ENCODE peak calls at places on chromosomes 4 and X, in five cellular contexts. E, H, J, N and O are unnamed samples.

GRCh38 chr4:72568959-72569718 is at the start of gene ADAMTS3:
- DNase-seq in E (peak), H (peak), J (peak), N (no peak), O (peak)

GRCh38 chrX:118370921-118371624 is 25.2 kb downstream of the WDR44 start:
- DNase-seq in E (peak), H (peak), J (no peak), N (peak), O (peak)

GRCh38 chrX:276588-277171 is 4.5 kb upstream of the PLCXD1 start:
- DNase-seq in E (peak), H (peak), J (no peak), N (peak), O (peak)

GRCh38 chr4:40150932-40151331 is 45.9 kb upstream of the RHOH start:
- DNase-seq in E (peak), H (no peak), J (no peak), N (no peak), O (no peak)

GRCh38 chrX:46758956-46759644 is at the start of gene SLC9A7:
- DNase-seq in E (peak), H (peak), J (peak), N (peak), O (peak)

GRCh38 chr4:11537846-11538245 is 109.2 kb upstream of the HS3ST1 start:
- DNase-seq in E (no peak), H (no peak), J (no peak), N (no peak), O (no peak)

GRCh38 chr4:144748814-144749555 is 103.0 kb downstream of the HHIP start:
- DNase-seq in E (no peak), H (no peak), J (no peak), N (no peak), O (peak)

GRCh38 chr4:186472948-186473347 is 82.4 kb downstream of the MTNR1A start:
- DNase-seq in E (peak), H (peak), J (no peak), N (no peak), O (peak)

GRCh38 chr4:43163101-43163792 is 270.7 kb downstream of the GRXCR1 start:
- DNase-seq in E (no peak), H (no peak), J (no peak), N (no peak), O (no peak)

GRCh38 chr4:184265566-184266351 is 48.1 kb upstream of the ENPP6 start:
- DNase-seq in E (peak), H (no peak), J (no peak), N (peak), O (peak)

GRCh38 chrX:10457092-10457491 is 163.3 kb downstream of the MID1 start:
- DNase-seq in E (peak), H (no peak), J (no peak), N (peak), O (peak)

GRCh38 chr4:14410469-14410868 is 591.8 kb upstream of the CPEB2 start:
- DNase-seq in E (no peak), H (no peak), J (no peak), N (no peak), O (no peak)

GRCh38 chrX:103805860-103806259 is 26.2 kb downstream of the RAB9B start:
- DNase-seq in E (no peak), H (peak), J (no peak), N (no peak), O (no peak)

GRCh38 chr4:151799417-151800030 is 38.7 kb upstream of the GATB start:
- DNase-seq in E (no peak), H (peak), J (no peak), N (no peak), O (no peak)

GRCh38 chr4:161702287-161702686 is 461.5 kb downstream of the FSTL5 start:
- DNase-seq in E (no peak), H (no peak), J (no peak), N (no peak), O (no peak)

GRCh38 chr4:160450861-160451260 is 1348.0 kb downstream of the RAPGEF2 start:
- DNase-seq in E (no peak), H (no peak), J (no peak), N (no peak), O (no peak)

GRCh38 chrX:46642145-46642544 is 68.6 kb downstream of the CHST7 start:
- DNase-seq in E (peak), H (peak), J (peak), N (no peak), O (peak)

GRCh38 chr4:25075851-25076250 is 45.1 kb upstream of the LGI2 start:
- DNase-seq in E (no peak), H (no peak), J (no peak), N (no peak), O (no peak)

GRCh38 chrX:25198891-25199290 is 183.1 kb upstream of the ARX start:
- DNase-seq in E (no peak), H (no peak), J (no peak), N (no peak), O (no peak)

GRCh38 chr4:156888762-156889161 is 82.8 kb downstream of the PDGFC start:
- DNase-seq in E (peak), H (no peak), J (no peak), N (peak), O (peak)

GRCh38 chrX:41558531-41558930 is 111.4 kb downstream of the NYX start:
- DNase-seq in E (peak), H (no peak), J (no peak), N (no peak), O (peak)

GRCh38 chr4:60757986-60758385 is 442.1 kb upstream of the ADGRL3 start:
- DNase-seq in E (peak), H (no peak), J (no peak), N (no peak), O (peak)

GRCh38 chr4:139655116-139655515 is 10.5 kb upstream of the MGST2 start:
- DNase-seq in E (peak), H (peak), J (no peak), N (peak), O (peak)

DNA sequence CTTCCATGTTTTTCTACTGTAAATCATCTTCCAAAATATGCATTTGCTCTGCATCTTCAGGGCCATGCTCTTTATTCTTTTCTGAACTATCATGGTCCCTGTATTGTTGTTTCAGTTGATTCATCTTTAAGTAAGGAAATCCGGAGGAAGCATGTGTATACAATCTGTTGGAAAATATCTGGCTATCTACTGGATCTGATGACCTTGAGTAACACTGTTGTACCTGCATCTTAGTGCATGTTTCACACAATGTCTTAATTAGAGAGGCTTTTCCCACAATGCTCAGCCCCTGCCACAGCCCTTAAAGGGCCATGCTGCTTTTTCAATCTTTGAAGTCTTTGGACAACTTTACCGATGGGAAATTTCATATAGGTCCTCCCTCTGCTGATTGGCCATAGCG is 61.8 kb upstream of the SH3RF1 start:
- DNase-seq in E (no peak), H (no peak), J (no peak), N (no peak), O (no peak)
- H3K4me3 ChIP-seq in E (no peak), H (no peak), J (no peak), N (no peak), O (no peak)

DNA sequence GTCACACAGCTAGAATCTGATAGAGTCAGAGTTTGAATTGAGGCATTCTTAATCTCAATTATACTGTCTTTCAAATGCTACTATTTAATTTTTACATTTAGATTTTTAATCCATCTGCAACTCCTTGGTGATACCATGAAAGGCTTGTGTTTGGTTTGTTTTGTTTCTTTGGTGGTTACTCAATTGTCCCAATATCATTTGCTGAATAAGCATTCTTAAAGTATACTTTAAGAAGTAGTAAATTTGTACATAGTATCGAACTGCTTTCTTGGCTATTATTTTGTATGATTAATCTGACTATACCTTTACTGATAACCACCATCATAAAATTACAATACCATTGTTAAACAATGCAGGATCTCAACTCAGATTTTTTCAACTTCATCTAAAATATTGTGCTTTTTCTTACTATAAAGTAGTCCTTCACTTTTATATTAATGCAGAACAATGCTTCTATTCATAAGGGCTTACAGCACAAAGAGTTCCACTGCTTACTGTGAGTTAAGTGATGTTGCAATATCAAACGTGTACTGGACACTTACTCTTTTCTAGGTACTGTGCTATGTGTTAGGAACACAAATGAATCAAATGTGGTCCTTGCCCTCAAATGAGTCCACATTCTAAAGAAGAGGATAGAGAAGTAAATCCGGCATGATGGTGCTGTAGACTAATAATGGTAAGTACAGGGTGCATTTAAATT is 111.2 kb upstream of the GRIA3 start:
- DNase-seq in E (no peak), H (no peak), J (no peak), N (no peak), O (no peak)
- TF ChIP-seq CTCF in E (no peak), H (no peak), J (no peak), N (no peak), O (no peak)

GRCh38 chr4:154958621-154959358 is 177.7 kb downstream of the RBM46 start:
- DNase-seq in E (no peak), H (peak), J (peak), N (no peak), O (peak)
- H3K4me3 ChIP-seq in E (no peak), H (no peak), J (no peak), N (no peak), O (no peak)

GRCh38 chr4:169810325-169811323 is 52.9 kb upstream of the HPF1 start:
- DNase-seq in E (peak), H (peak), J (no peak), N (peak), O (peak)
- TF ChIP-seq CTCF in E (peak), H (peak), J (peak), N (peak), O (peak)

GRCh38 chr4:37320518-37321235 is 76.1 kb downstream of the NWD2 start:
- DNase-seq in E (no peak), H (no peak), J (no peak), N (no peak), O (no peak)
- H3K4me3 ChIP-seq in E (no peak), H (no peak), J (no peak), N (no peak), O (no peak)

DNA sequence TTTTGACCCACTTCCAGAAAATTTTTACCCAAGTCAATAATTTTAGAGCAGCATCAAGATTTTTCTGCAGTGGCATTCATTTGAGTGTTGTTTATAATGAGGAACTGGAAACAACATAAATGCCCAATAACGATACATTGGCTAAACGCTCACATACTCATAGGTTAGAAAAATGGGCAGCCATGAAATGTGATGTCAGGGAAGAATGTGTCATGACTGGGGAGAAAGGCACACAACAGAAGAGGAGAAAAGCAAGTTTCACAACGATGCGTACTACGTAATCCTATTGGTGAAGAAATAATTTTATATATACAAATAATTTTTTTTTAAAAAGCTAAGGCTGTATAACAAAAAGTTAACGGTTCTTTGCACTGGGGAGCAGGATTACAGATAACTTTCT is 33.6 kb upstream of the MAP3K15 start:
- DNase-seq in E (no peak), H (no peak), J (no peak), N (no peak), O (no peak)
- TF ChIP-seq CTCF in E (no peak), H (no peak), J (no peak), N (no peak), O (no peak)

GRCh38 chr4:41873380-41874295 is 61.6 kb upstream of the TMEM33 start:
- DNase-seq in E (no peak), H (no peak), J (no peak), N (no peak), O (no peak)
- H3K4me3 ChIP-seq in E (no peak), H (no peak), J (no peak), N (no peak), O (no peak)

DNA sequence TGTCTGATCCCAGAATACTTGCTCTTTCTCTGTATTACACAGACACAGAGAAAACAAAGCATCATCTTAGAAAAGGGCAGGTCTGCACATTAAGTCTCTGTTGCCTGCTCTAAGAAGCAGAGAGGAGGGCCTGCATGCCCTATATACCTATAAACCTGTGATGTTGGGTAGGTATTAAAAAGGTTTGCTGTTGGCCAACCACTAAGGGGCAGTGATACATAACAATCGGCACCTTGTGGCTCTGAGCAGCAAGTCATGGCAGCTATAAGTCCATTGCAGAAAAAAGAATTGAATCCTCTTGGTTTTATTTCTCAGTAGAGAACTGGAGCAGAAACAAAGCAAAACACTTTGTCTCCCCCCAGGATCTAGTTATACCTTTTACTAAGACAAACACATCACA is 1364.4 kb downstream of the STIM2 start:
- DNase-seq in E (peak), H (peak), J (no peak), N (peak), O (peak)
- TF ChIP-seq CTCF in E (peak), H (peak), J (no peak), N (peak), O (peak)

DNA sequence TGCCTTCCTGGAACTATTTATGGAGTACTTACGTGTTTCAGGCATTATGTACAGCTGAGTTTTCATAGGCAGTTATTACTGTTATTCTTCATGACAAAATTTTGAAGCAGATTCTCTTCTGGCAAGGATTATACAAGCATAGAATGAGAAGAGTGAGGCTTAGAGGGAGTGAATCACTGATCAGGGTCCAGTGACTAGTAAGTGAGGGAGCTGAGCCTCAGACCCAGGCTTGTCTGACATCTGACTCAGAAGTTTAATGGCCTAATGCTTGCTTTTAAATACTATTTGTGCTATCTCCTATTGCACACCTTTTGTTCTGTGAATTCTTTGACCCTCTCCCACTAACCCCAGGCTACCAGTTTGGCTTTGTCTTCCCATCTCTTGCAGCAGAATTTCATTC is 110.6 kb downstream of the DTHD1 start:
- DNase-seq in E (no peak), H (peak), J (no peak), N (no peak), O (no peak)
- H3K4me3 ChIP-seq in E (no peak), H (no peak), J (no peak), N (no peak), O (no peak)

DNA sequence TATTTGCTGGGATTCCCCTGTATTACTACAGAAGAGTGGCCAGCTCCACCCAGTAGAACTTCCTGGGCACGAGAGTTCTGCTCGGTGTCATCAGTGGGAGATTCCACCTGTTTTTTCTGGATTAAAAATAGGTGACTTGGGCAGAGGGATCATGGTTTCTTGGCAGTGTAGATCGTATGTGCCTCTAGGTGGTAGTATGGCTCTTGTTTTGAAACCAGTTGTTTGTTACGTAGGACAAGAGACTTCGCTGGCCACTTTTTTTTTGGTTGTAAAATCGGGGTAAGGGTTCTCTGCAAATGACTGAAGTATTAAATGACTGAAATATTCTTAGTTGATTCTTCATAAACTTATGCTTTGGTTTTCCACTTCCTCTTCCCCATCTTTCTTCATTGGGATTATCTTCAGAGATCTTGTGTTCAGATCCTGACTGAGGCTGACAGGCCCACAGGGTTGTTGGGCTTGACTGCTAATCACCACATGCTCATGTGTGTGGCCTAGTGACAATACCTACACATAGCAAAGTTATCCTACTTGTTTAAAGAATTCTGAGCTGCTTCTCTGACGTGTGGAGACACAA is 43.8 kb upstream of the WDR1 start:
- DNase-seq in E (peak), H (peak), J (no peak), N (peak), O (peak)
- TF ChIP-seq CTCF in E (peak), H (peak), J (peak), N (peak), O (peak)